ENCODE peak calls at places on chromosomes 13 and 19, in ten cellular contexts. B is cardiac muscle cell; E is hippocampal formation; W is RWPE1; L is colonic mucosa; D is A172; V is brain microvascular endothelial cell; K is GM04503; F is stimulated activated CD8-positive, alpha-beta memory T cell treated with anti-CD3 and anti-CD28 coated beads, Interleukin-7, amount 100 ng/mL, for 1 hour; Q is renal cortical epithelial cell. S is an unnamed sample.

GRCh38 chr19:16325161-16325527 is 518 bp downstream of the KLF2 start:
- DNase-seq in B (peak), E (no peak), W (no peak), L (peak), D (no peak), V (no peak), K (no peak), F (no peak), Q (no peak), S (no peak)

GRCh38 chr19:43690890-43691289 is 20.9 kb upstream of the PLAUR start:
- DNase-seq in B (no peak), E (no peak), W (no peak), L (no peak), D (no peak), V (no peak), K (no peak), F (no peak), Q (no peak), S (no peak)

GRCh38 chr19:16847407-16847806 is 18.2 kb downstream of the SIN3B start:
- DNase-seq in B (no peak), E (no peak), W (no peak), L (no peak), D (no peak), V (no peak), K (no peak), F (no peak), Q (no peak), S (no peak)

GRCh38 chr19:51124729-51125128 is at the start of gene SIGLEC9:
- DNase-seq in B (no peak), E (no peak), W (no peak), L (no peak), D (no peak), V (no peak), K (no peak), F (no peak), Q (no peak), S (no peak)

GRCh38 chr19:40271706-40272105 is 13.4 kb downstream of the AKT2 start:
- DNase-seq in B (no peak), E (no peak), W (no peak), L (no peak), D (no peak), V (no peak), K (no peak), F (no peak), Q (no peak), S (no peak)

GRCh38 chr13:51717786-51718398 is 86.1 kb downstream of the DHRS12 start:
- DNase-seq in B (no peak), E (no peak), W (no peak), L (no peak), D (no peak), V (no peak), K (no peak), F (no peak), Q (peak), S (no peak)

GRCh38 chr13:94710881-94711560 is 1.3 kb downstream of the SOX21 start:
- DNase-seq in B (no peak), E (no peak), W (peak), L (no peak), D (no peak), V (no peak), K (no peak), F (no peak), Q (no peak), S (no peak)

GRCh38 chr19:28309072-28309471 is 903.9 kb downstream of the UQCRFS1 start:
- DNase-seq in B (no peak), E (no peak), W (no peak), L (no peak), D (no peak), V (no peak), K (no peak), F (no peak), Q (no peak), S (no peak)

GRCh38 chr13:59643906-59644626 is 519.7 kb downstream of the DIAPH3 start:
- DNase-seq in B (no peak), E (no peak), W (no peak), L (no peak), D (peak), V (no peak), K (no peak), F (no peak), Q (peak), S (peak)

GRCh38 chr13:20492641-20493040 is 33.0 kb downstream of the CRYL1 start:
- DNase-seq in B (peak), E (no peak), W (no peak), L (peak), D (peak), V (peak), K (no peak), F (no peak), Q (peak), S (peak)

GRCh38 chr13:59301166-59301551 is 862.6 kb downstream of the DIAPH3 start:
- DNase-seq in B (no peak), E (no peak), W (no peak), L (no peak), D (no peak), V (no peak), K (no peak), F (no peak), Q (peak), S (no peak)

GRCh38 chr13:31891472-31891871 is 140.1 kb upstream of the FRY start:
- DNase-seq in B (peak), E (no peak), W (no peak), L (no peak), D (no peak), V (no peak), K (no peak), F (no peak), Q (peak), S (peak)

GRCh38 chr13:33303885-33304284 is 18.3 kb upstream of the STARD13 start:
- DNase-seq in B (no peak), E (no peak), W (no peak), L (no peak), D (no peak), V (peak), K (no peak), F (no peak), Q (peak), S (no peak)

GRCh38 chr13:40876020-40876738 is 86.8 kb downstream of the SLC25A15 start:
- DNase-seq in B (no peak), E (no peak), W (no peak), L (no peak), D (no peak), V (no peak), K (no peak), F (no peak), Q (no peak), S (no peak)

GRCh38 chr19:30327331-30327730 is 44.9 kb upstream of the ZNF536 start:
- DNase-seq in B (no peak), E (no peak), W (no peak), L (no peak), D (no peak), V (no peak), K (no peak), F (no peak), Q (no peak), S (no peak)

GRCh38 chr13:40130871-40131636 is 475.6 kb downstream of the COG6 start:
- DNase-seq in B (no peak), E (no peak), W (peak), L (no peak), D (peak), V (peak), K (no peak), F (no peak), Q (peak), S (peak)

GRCh38 chr19:7346488-7346971 is 2.2 kb upstream of the ARHGEF18 start:
- DNase-seq in B (no peak), E (no peak), W (no peak), L (no peak), D (no peak), V (no peak), K (no peak), F (no peak), Q (no peak), S (no peak)

GRCh38 chr13:69274231-69274630 is 833.4 kb upstream of the ATXN8OS start:
- DNase-seq in B (no peak), E (no peak), W (peak), L (no peak), D (no peak), V (no peak), K (no peak), F (no peak), Q (peak), S (no peak)

GRCh38 chr13:92833071-92833470 is 393.5 kb upstream of the GPC6 start:
- DNase-seq in B (no peak), E (no peak), W (no peak), L (no peak), D (no peak), V (no peak), K (no peak), F (no peak), Q (no peak), S (no peak)

GRCh38 chr19:1907563-1908363 is 2.6 kb downstream of the ADAT3 start:
- DNase-seq in B (no peak), E (no peak), W (peak), L (peak), D (no peak), V (no peak), K (no peak), F (no peak), Q (peak), S (peak)

GRCh38 chr19:49335071-49335783 is at the start of gene CD37:
- DNase-seq in B (no peak), E (no peak), W (no peak), L (peak), D (no peak), V (no peak), K (no peak), F (peak), Q (no peak), S (no peak)

S was measured in kidney glomerular epithelial cell.